ENCODE peak calls at places on chromosomes 11 and 22, in nine cellular contexts. J, Y, T, A, Z, X, S, Q and I are unnamed samples.

GRCh38 chr22:19213496-19214473 is 35.2 kb upstream of the SLC25A1 start:
- DNase-seq in J (no peak), Y (peak), T (no peak), A (no peak), Z (no peak), X (no peak), S (no peak), Q (no peak), I (no peak)

GRCh38 chr22:30282616-30283046 is 6.7 kb downstream of the CASTOR1 start:
- DNase-seq in J (no peak), Y (no peak), T (no peak), A (no peak), Z (peak), X (no peak), S (no peak), Q (no peak), I (no peak)

GRCh38 chr22:36277482-36278291 is 24.8 kb downstream of the APOL1 start:
- DNase-seq in J (peak), Y (peak), T (peak), A (peak), Z (peak), X (peak), S (peak), Q (peak), I (peak)

GRCh38 chr22:48751539-48752437 is 1075.9 kb downstream of the BRD1 start:
- DNase-seq in J (peak), Y (no peak), T (no peak), A (no peak), Z (no peak), X (no peak), S (peak), Q (no peak), I (no peak)

GRCh38 chr11:18368236-18368635 is 26.1 kb upstream of the LDHA start:
- DNase-seq in J (no peak), Y (no peak), T (no peak), A (no peak), Z (no peak), X (no peak), S (no peak), Q (no peak), I (no peak)

GRCh38 chr11:109898592-109898991 is 194.6 kb upstream of the ZC3H12C start:
- DNase-seq in J (no peak), Y (no peak), T (no peak), A (no peak), Z (no peak), X (no peak), S (no peak), Q (no peak), I (no peak)

GRCh38 chr11:117228091-117228490 is 3.8 kb downstream of the PCSK7 start:
- DNase-seq in J (no peak), Y (no peak), T (no peak), A (no peak), Z (no peak), X (no peak), S (peak), Q (no peak), I (no peak)

GRCh38 chr11:62712861-62713260 is 5.4 kb downstream of the GNG3 start:
- DNase-seq in J (no peak), Y (no peak), T (no peak), A (no peak), Z (no peak), X (no peak), S (no peak), Q (no peak), I (no peak)